ENCODE peak calls at places on chromosomes 3 and 15, in eight cellular contexts. Y is endodermal cell, X is BE2C, M is ascending aorta, Z is HFF-Myc, S is left ventricle myocardium inferior, E is kidney, D is tibial artery. W is an unnamed sample.

GRCh38 chr3:152455989-152456388 is 187.3 kb downstream of the MBNL1 start:
- DNase-seq in Y (no peak), X (no peak), M (no peak), Z (no peak), S (no peak), E (no peak), D (no peak), W (no peak)

GRCh38 chr15:45657769-45658545 is 23.1 kb downstream of the SQOR start:
- DNase-seq in Y (no peak), X (no peak), M (no peak), Z (no peak), S (no peak), E (no peak), D (no peak), W (no peak)

GRCh38 chr3:5006755-5007202 is 27.5 kb downstream of the BHLHE40 start:
- DNase-seq in Y (peak), X (no peak), M (no peak), Z (no peak), S (no peak), E (no peak), D (peak), W (peak)

GRCh38 chr3:69294014-69294771 is 91.7 kb downstream of the FRMD4B start:
- DNase-seq in Y (no peak), X (no peak), M (no peak), Z (no peak), S (no peak), E (no peak), D (no peak), W (no peak)

GRCh38 chr15:88243156-88243555 is 13.4 kb downstream of the NTRK3 start:
- DNase-seq in Y (no peak), X (no peak), M (no peak), Z (no peak), S (no peak), E (peak), D (no peak), W (no peak)

GRCh38 chr3:123031051-123031450 is 3.5 kb upstream of the SEMA5B start:
- DNase-seq in Y (peak), X (peak), M (no peak), Z (no peak), S (no peak), E (no peak), D (no peak), W (no peak)

GRCh38 chr15:38455096-38455495 is 1.2 kb downstream of the FAM98B start:
- DNase-seq in Y (no peak), X (no peak), M (no peak), Z (no peak), S (no peak), E (no peak), D (no peak), W (no peak)

GRCh38 chr3:143421556-143421955 is 302.0 kb downstream of the CHST2 start:
- DNase-seq in Y (no peak), X (no peak), M (no peak), Z (no peak), S (no peak), E (no peak), D (no peak), W (no peak)

GRCh38 chr3:123419156-123419849 is 29.6 kb downstream of the ADCY5 start:
- DNase-seq in Y (no peak), X (no peak), M (no peak), Z (no peak), S (no peak), E (no peak), D (no peak), W (no peak)

GRCh38 chr15:48520376-48521155 is 124.9 kb downstream of the FBN1 start:
- DNase-seq in Y (peak), X (peak), M (no peak), Z (no peak), S (no peak), E (no peak), D (no peak), W (peak)

GRCh38 chr3:25940935-25941334 is 151.0 kb downstream of the OXSM start:
- DNase-seq in Y (no peak), X (no peak), M (no peak), Z (no peak), S (no peak), E (no peak), D (no peak), W (no peak)

GRCh38 chr3:172065534-172065933 is 26.2 kb downstream of the FNDC3B start:
- DNase-seq in Y (no peak), X (peak), M (no peak), Z (peak), S (no peak), E (no peak), D (no peak), W (no peak)

GRCh38 chr15:25710184-25710583 is 152.9 kb downstream of the ATP10A start:
- DNase-seq in Y (peak), X (peak), M (peak), Z (no peak), S (peak), E (no peak), D (no peak), W (peak)

GRCh38 chr3:171704002-171704401 is 106.3 kb downstream of the PLD1 start:
- DNase-seq in Y (peak), X (peak), M (no peak), Z (peak), S (no peak), E (no peak), D (no peak), W (peak)

GRCh38 chr3:97821413-97821809 is 400 bp upstream of the CRYBG3 start:
- DNase-seq in Y (peak), X (peak), M (peak), Z (no peak), S (peak), E (peak), D (peak), W (peak)
- TF ChIP-seq CTCF in Y (no peak), X (no peak), M (no peak), Z (no peak), S (no peak), E (no peak), D (no peak), W (no peak)

DNA sequence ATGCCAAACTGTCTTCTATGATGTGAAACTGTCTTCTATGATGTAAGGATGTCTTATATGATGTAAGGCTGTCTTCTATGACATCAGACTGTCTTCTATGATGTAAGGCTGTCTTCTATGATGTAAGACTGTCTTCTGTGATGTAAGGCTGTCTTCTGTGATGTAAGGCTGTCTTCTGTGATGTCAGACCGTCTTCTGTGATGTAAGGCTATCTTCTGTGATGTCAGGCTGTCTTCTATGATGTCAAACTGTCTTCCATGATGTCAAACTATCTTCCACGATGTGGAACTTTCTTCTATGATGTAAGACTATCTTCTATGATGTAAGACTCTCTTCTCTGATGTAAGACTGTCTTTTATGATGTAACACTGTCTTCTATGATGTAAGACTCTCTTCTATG is 27.9 kb downstream of the MGLL start:
- DNase-seq in Y (no peak), X (no peak), M (no peak), Z (no peak), S (no peak), E (no peak), D (no peak), W (no peak)
- H3K4me3 ChIP-seq in Y (no peak), X (no peak), M (no peak), Z (no peak), S (no peak), E (no peak), D (no peak), W (no peak)

GRCh38 chr15:80695911-80696651 is 971 bp downstream of the ABHD17C start:
- DNase-seq in Y (peak), X (no peak), M (no peak), Z (no peak), S (peak), E (peak), D (no peak), W (no peak)
- TF ChIP-seq CTCF in Y (peak), X (peak), M (no peak), Z (peak), S (peak), E (peak), D (peak), W (peak)

DNA sequence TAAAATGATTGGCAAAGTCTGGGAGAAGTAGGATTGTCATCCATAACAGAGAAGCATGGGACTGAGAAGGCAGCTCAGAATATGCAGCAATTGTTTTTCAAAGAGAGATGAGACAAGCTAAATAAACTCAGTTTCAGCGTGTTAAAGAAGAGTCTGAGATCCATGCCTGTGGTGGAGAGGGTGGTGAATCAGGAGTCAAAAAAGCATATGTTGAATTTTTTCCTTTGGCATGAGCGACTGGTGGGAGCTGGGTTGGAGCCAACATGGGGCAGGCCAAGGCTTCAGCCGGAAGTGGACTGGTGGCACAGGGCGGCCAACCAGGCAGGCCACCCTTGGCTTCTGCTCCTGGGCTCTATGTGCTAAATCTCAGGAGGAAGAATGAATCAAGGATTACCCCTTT is 102.0 kb downstream of the SST start:
- DNase-seq in Y (no peak), X (no peak), M (no peak), Z (no peak), S (no peak), E (no peak), D (no peak), W (no peak)
- H3K4me3 ChIP-seq in Y (peak), X (no peak), M (no peak), Z (no peak), S (no peak), E (no peak), D (no peak), W (no peak)

GRCh38 chr3:71163216-71163918 is 420.2 kb downstream of the FOXP1 start:
- DNase-seq in Y (no peak), X (no peak), M (no peak), Z (peak), S (no peak), E (no peak), D (no peak), W (no peak)

GRCh38 chr3:71160800-71161546 is 422.6 kb downstream of the FOXP1 start:
- DNase-seq in Y (no peak), X (no peak), M (no peak), Z (no peak), S (no peak), E (no peak), D (no peak), W (no peak)

GRCh38 chr3:71166839-71167238 is 416.7 kb downstream of the FOXP1 start:
- DNase-seq in Y (no peak), X (peak), M (no peak), Z (no peak), S (no peak), E (no peak), D (no peak), W (no peak)

GRCh38 chr3:71166366-71166765 is 417.2 kb downstream of the FOXP1 start:
- DNase-seq in Y (no peak), X (no peak), M (no peak), Z (no peak), S (no peak), E (no peak), D (no peak), W (no peak)

GRCh38 chr3:71162221-71162620 is 421.3 kb downstream of the FOXP1 start:
- DNase-seq in Y (no peak), X (no peak), M (no peak), Z (no peak), S (no peak), E (no peak), D (no peak), W (no peak)
- TF ChIP-seq CTCF in Y (no peak), X (peak), M (no peak), Z (no peak), S (no peak), E (no peak), D (no peak), W (no peak)

GRCh38 chr15:34514251-34514760 is 69.1 kb downstream of the GOLGA8B start:
- DNase-seq in Y (peak), X (no peak), M (no peak), Z (no peak), S (peak), E (peak), D (no peak), W (peak)

DNA sequence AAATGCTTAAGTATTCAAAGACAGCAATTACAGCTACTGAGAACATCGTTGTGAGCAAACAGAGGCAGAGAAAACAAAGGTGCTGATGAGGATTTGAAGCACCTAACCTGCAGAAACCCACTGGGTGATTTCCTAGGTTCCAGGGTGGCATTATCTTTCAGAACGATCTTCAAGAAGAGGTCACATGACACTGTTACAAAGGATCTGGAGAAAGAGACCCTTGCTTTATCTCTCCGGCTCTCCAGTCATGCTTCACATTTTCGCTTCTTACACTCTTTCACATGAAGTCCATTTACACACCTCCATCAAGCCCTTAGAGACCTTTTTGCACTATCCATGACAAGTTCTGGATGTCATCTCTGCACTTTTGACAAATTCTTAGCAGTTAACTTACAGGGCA is 70.8 kb downstream of the GOLGA8B start:
- DNase-seq in Y (no peak), X (no peak), M (no peak), Z (no peak), S (no peak), E (no peak), D (no peak), W (no peak)
- H3K4me3 ChIP-seq in Y (no peak), X (no peak), M (no peak), Z (no peak), S (peak), E (no peak), D (no peak), W (no peak)

DNA sequence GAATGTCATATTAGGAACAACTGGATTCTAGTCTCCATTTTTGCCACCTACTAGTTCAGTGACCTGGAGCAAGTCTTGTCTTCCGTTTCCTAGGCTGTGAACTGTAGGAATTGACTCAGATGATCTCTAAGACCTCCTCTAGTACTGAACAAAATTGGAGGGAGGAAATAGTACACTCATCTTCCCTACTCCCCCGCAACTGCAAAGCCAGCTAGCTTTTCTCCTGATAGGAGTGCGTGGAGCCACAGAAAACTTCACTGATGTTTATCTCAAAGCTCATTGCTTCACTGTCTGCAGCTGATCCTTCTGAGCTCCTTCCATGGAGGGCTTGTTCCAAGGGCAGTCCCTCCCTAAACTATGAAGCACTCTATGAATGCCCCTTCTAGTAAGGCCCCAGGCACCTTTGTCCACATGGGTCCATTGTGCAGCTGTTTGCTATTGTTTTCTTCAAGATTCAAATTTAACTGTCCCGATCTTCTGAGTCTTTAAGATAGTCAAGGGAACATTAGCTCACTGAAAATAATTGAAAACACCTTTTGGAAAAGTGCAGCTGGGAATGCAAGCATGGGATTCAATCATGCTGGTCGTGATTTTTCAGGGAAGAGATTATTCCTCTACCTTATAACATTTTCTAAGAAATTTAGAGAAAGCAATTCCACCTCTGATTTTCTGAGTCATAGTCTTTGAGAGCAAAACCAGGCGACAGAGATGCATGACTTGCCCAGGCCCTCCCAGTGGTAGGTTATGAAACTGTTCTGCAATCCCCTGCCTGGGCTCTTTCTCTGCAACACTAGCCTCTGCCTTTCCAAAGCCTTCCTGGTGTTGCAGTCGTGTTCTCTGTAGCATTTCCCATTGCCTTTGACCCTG is 24.3 kb downstream of the FILIP1L start:
- DNase-seq in Y (peak), X (peak), M (no peak), Z (peak), S (no peak), E (no peak), D (no peak), W (peak)
- TF ChIP-seq CTCF in Y (peak), X (peak), M (peak), Z (peak), S (peak), E (no peak), D (no peak), W (peak)

W was measured in WERI-Rb-1.